ENCODE peak calls at places on chromosomes 16 and 17, in nine cellular contexts. Z is ovary, A is cardiac muscle cell, H is tibial artery, D is SJCRH30, R is psoas muscle, F is stomach, C is neural progenitor cell, T is brain microvascular endothelial cell. G is an unnamed sample.
A peak's percentile ranks its signal among the peaks of the same experiment; 100 is the strongest.

GRCh38 chr17:50707296-50708049 is at the start of gene ANKRD40:
- DNase-seq in H (peak; percentile 94), D (peak; percentile 89), R (peak; percentile 89), A (peak; percentile 91), Z (peak; percentile 92), C (peak; percentile 88), F (peak; percentile 93), T (peak; percentile 91), G (peak; percentile 93)

GRCh38 chr17:81870155-81870977 is 771 bp downstream of the ARHGDIA start:
- DNase-seq in Z (peak; percentile 69), R (peak; percentile 53), D (peak; percentile 69), C (peak; percentile 69), F (peak; percentile 40), T (peak; percentile 40), A (peak; percentile 39), H (no peak), G (peak; percentile 82)

GRCh38 chr17:72419866-72420774 is 299.3 kb downstream of the SOX9 start:
- DNase-seq in D (peak; percentile 100), A (no peak), H (no peak), Z (no peak), T (no peak), F (no peak), C (no peak), R (no peak), G (no peak)

GRCh38 chr16:27759301-27759871 is 209.4 kb downstream of the KATNIP start:
- DNase-seq in T (peak; percentile 52), R (no peak), H (no peak), D (no peak), F (no peak), A (no peak), C (no peak), Z (no peak), G (no peak)

GRCh38 chr16:78443780-78444422 is 344.4 kb downstream of the WWOX start:
- DNase-seq in C (no peak), A (no peak), R (no peak), H (peak; percentile 34), Z (peak; percentile 40), F (no peak), D (no peak), T (peak; percentile 9), G (no peak)

GRCh38 chr17:74767111-74767516 is 9.0 kb downstream of the NAT9 start:
- DNase-seq in Z (no peak), C (no peak), R (no peak), D (no peak), H (no peak), F (no peak), A (no peak), T (no peak), G (no peak)

GRCh38 chr16:68889508-68890150 is 46.3 kb downstream of the TANGO6 start:
- DNase-seq in D (no peak), F (no peak), T (no peak), Z (no peak), H (no peak), C (no peak), A (no peak), R (no peak), G (no peak)

GRCh38 chr16:69932228-69932627 is 18.9 kb upstream of the CLEC18A start:
- DNase-seq in H (no peak), A (no peak), Z (peak; percentile 24), D (no peak), R (no peak), F (no peak), C (no peak), T (no peak), G (peak; percentile 18)

GRCh38 chr17:27834571-27834970 is 34.2 kb upstream of the NOS2 start:
- DNase-seq in D (no peak), Z (no peak), C (no peak), T (no peak), F (no peak), R (no peak), H (no peak), A (no peak), G (no peak)

GRCh38 chr17:46940692-46941404 is 17.9 kb downstream of the GOSR2 start:
- DNase-seq in T (peak; percentile 71), C (peak; percentile 76), R (peak; percentile 66), F (peak; percentile 79), A (peak; percentile 90), D (peak; percentile 87), Z (peak; percentile 78), H (peak; percentile 74), G (peak; percentile 85)

GRCh38 chr17:47099451-47099986 is 89.6 kb downstream of the CDC27 start:
- DNase-seq in Z (no peak), C (no peak), D (peak; percentile 15), R (no peak), H (no peak), A (no peak), T (no peak), F (no peak), G (no peak)

GRCh38 chr17:44197107-44197506 is 2.6 kb downstream of the ATXN7L3 start:
- DNase-seq in C (no peak), Z (no peak), R (no peak), A (no peak), H (no peak), F (no peak), D (no peak), T (no peak), G (no peak)

GRCh38 chr16:57000271-57001025 is 11.1 kb downstream of the NLRC5 start:
- DNase-seq in T (peak; percentile 98), R (peak; percentile 78), C (no peak), D (no peak), Z (no peak), H (peak; percentile 77), A (no peak), F (peak; percentile 43), G (peak; percentile 18)

GRCh38 chr16:13939821-13940220 is 19.9 kb downstream of the ERCC4 start:
- DNase-seq in Z (no peak), C (no peak), A (no peak), D (no peak), R (no peak), T (no peak), H (no peak), F (no peak), G (no peak)

GRCh38 chr16:1363501-1364041 is 11.8 kb downstream of the GNPTG start:
- DNase-seq in T (no peak), A (peak; percentile 72), R (peak; percentile 62), C (peak; percentile 72), H (no peak), Z (peak; percentile 66), F (peak; percentile 77), D (peak; percentile 67), G (peak; percentile 98)

GRCh38 chr16:19717781-19718623 is at the start of the genes IQCK and KNOP1:
- DNase-seq in Z (peak; percentile 94), T (peak; percentile 73), F (peak; percentile 92), H (peak; percentile 88), D (peak; percentile 91), A (peak; percentile 95), C (peak; percentile 97), R (peak; percentile 93), G (peak; percentile 96)

GRCh38 chr16:19717319-19717718 is 708 bp downstream of the KNOP1 start:
- DNase-seq in R (no peak), C (peak; percentile 76), H (no peak), F (no peak), T (no peak), A (no peak), Z (no peak), D (no peak), G (peak; percentile 71)

GRCh38 chr16:19715566-19715965 is 2.5 kb downstream of the KNOP1 start:
- DNase-seq in Z (no peak), F (no peak), D (no peak), H (no peak), T (no peak), C (no peak), R (no peak), A (no peak), G (no peak)

GRCh38 chr16:19718624-19718965 is 524 bp downstream of the IQCK start:
- DNase-seq in C (peak; percentile 78), T (no peak), A (no peak), Z (peak; percentile 55), R (no peak), D (peak; percentile 41), F (no peak), H (peak; percentile 34), G (peak; percentile 81)

GRCh38 chr16:19716183-19716582 is 1.8 kb downstream of the KNOP1 start:
- DNase-seq in A (no peak), H (no peak), R (no peak), T (no peak), D (no peak), F (no peak), C (no peak), Z (no peak), G (no peak)
- H3K4me3 ChIP-seq in A (no peak overlapping the region), H (no peak overlapping the region), R (peak overlapping the region; percentile 87), T (no peak overlapping the region), D (no peak overlapping the region), F (no peak overlapping the region), C (peak overlapping the region; percentile 87), Z (no peak overlapping the region), G (no peak overlapping the region)

GRCh38 chr16:67548265-67549126 is 13.8 kb upstream of the CTCF start:
- DNase-seq in H (no peak), F (no peak), Z (peak; percentile 28), A (no peak), C (no peak), T (no peak), R (no peak), D (no peak), G (peak; percentile 35)
- H3K36me3 ChIP-seq in H (peaks cover 36% of the 10 kb centered on the region), F (peaks cover 24% of the 10 kb centered on the region), Z (no peaks in the 10 kb centered on the region), A (peaks cover 2% of the 10 kb centered on the region), C (no peaks in the 10 kb centered on the region), T (peaks cover 40% of the 10 kb centered on the region), R (peaks cover 57% of the 10 kb centered on the region), D (no peaks in the 10 kb centered on the region), G (no peaks in the 10 kb centered on the region)

GRCh38 chr17:57894848-57895247 is 45.0 kb upstream of the MRPS23 start:
- DNase-seq in Z (no peak), R (no peak), H (no peak), F (no peak), D (no peak), C (no peak), T (no peak), A (no peak), G (no peak)

GRCh38 chr17:57890857-57891232 is 41.0 kb upstream of the MRPS23 start:
- DNase-seq in R (no peak), C (no peak), H (no peak), A (no peak), Z (no peak), F (no peak), T (no peak), D (no peak), G (no peak)

GRCh38 chr17:57892146-57892819 is 42.4 kb upstream of the MRPS23 start:
- DNase-seq in C (peak; percentile 91), A (peak; percentile 83), R (peak; percentile 90), D (peak; percentile 92), F (peak; percentile 91), T (peak; percentile 82), H (peak; percentile 89), Z (peak; percentile 90), G (peak; percentile 96)

GRCh38 chr17:57895382-57896060 is 45.7 kb upstream of the MRPS23 start:
- DNase-seq in D (no peak), H (no peak), Z (peak; percentile 64), C (no peak), T (no peak), R (no peak), F (peak; percentile 45), A (no peak), G (no peak)

GRCh38 chr17:57892820-57893595 is 43.2 kb upstream of the MRPS23 start:
- DNase-seq in T (peak; percentile 96), F (peak; percentile 81), R (peak; percentile 93), H (peak; percentile 98), D (peak; percentile 96), Z (peak; percentile 84), A (peak; percentile 73), C (peak; percentile 80), G (peak; percentile 70)
- H3K4me3 ChIP-seq in T (peak overlapping the region; percentile 20), F (no peak overlapping the region), R (peak overlapping the region; percentile 58), H (peak overlapping the region; percentile 12), D (peak overlapping the region; percentile 8), Z (no peak overlapping the region), A (no peak overlapping the region), C (peak overlapping the region; percentile 9), G (no peak overlapping the region)

GRCh38 chr17:58340623-58340876 is 11.5 kb downstream of the SUPT4H1 start:
- DNase-seq in R (no peak), C (no peak), F (no peak), A (no peak), D (no peak), T (no peak), Z (no peak), H (no peak), G (no peak)
- H3K36me3 ChIP-seq in R (peaks cover 19% of the 10 kb centered on the region), C (no peaks in the 10 kb centered on the region), F (peaks cover 9% of the 10 kb centered on the region), A (peaks cover 13% of the 10 kb centered on the region), D (no peaks in the 10 kb centered on the region), T (peaks cover 12% of the 10 kb centered on the region), Z (no peaks in the 10 kb centered on the region), H (peaks cover 24% of the 10 kb centered on the region), G (peaks cover 7% of the 10 kb centered on the region)